ENCODE peak calls at places on chromosomes 11 and 22, in seven cellular contexts. B is foreskin fibroblast; D is activated T-cell treated with anti-CD3 and anti-CD28 coated beads, Interleukin-2, amount 50 U/mL, for 72 hours; E is putamen; Q is coronary artery; N is sciatic nerve; R is NCI-H1105. I is an unnamed sample.

GRCh38 chr11:95108159-95108611 is 18.5 kb downstream of the ENDOD1 start:
- DNase-seq in N (no peak), E (no peak), B (peak; percentile 40), Q (no peak), D (no peak), R (no peak), I (no peak)

GRCh38 chr11:125020342-125020741 is 42.8 kb upstream of the SLC37A2 start:
- DNase-seq in E (no peak), D (no peak), Q (no peak), B (no peak), N (no peak), R (no peak), I (no peak)

GRCh38 chr11:17208257-17208999 is 642 bp upstream of the PIK3C2A start:
- DNase-seq in Q (no peak), E (peak; percentile 71), D (peak; percentile 45), R (peak; percentile 85), N (no peak), B (peak; percentile 65), I (no peak)

GRCh38 chr11:31943056-31943780 is 132.1 kb upstream of the PAX6 start:
- DNase-seq in D (no peak), N (no peak), B (no peak), Q (no peak), E (no peak), R (no peak), I (no peak)

GRCh38 chr11:11422291-11423128 is 69.5 kb upstream of the CSNK2A3 start:
- DNase-seq in Q (no peak), B (peak; percentile 54), R (no peak), E (no peak), D (no peak), N (no peak), I (no peak)

GRCh38 chr11:35223429-35223828 is 84.5 kb downstream of the CD44 start:
- DNase-seq in N (no peak), Q (no peak), D (no peak), B (peak; percentile 77), R (no peak), E (no peak), I (no peak)

GRCh38 chr22:50673231-50674126 is 856 bp downstream of the SHANK3 start:
- DNase-seq in R (no peak), N (peak; percentile 44), E (peak; percentile 64), Q (peak; percentile 67), D (no peak), B (no peak), I (no peak)

GRCh38 chr11:66126808-66127555 is 56.9 kb downstream of the PACS1 start:
- DNase-seq in R (peak; percentile 30), N (peak; percentile 67), B (peak; percentile 86), D (peak; percentile 64), E (peak; percentile 72), Q (peak; percentile 79), I (peak; percentile 25)

GRCh38 chr22:47328550-47329243 is 566.2 kb downstream of the TBC1D22A start:
- DNase-seq in B (peak; percentile 97), R (no peak), E (no peak), D (no peak), Q (no peak), N (no peak), I (no peak)

GRCh38 chr11:73271936-73272679 is at the start of gene P2RY6:
- DNase-seq in Q (peak; percentile 73), E (no peak), B (peak; percentile 51), N (peak; percentile 58), D (no peak), R (no peak), I (no peak)

GRCh38 chr11:69238562-69239319 is 55.2 kb upstream of the MYEOV start:
- DNase-seq in R (no peak), Q (peak; percentile 41), B (no peak), N (no peak), E (no peak), D (no peak), I (no peak)